ENCODE peak calls at places on chromosomes 2 and 18, in six cellular contexts. E is tibial nerve, U is A549, O is adrenal gland, L is K562, P is body of pancreas. N is an unnamed sample.

GRCh38 chr2:68737717-68738116 is 3.1 kb downstream of the ARHGAP25 start:
- DNase-seq in L (no peak), E (no peak), P (no peak), U (no peak), O (peak), N (no peak)

GRCh38 chr2:106523980-106524665 is 37.0 kb downstream of the CD8B2 start:
- DNase-seq in E (no peak), O (no peak), L (no peak), U (no peak), P (no peak), N (no peak)

GRCh38 chr2:118853647-118854367 is 6.4 kb upstream of the EN1 start:
- DNase-seq in U (no peak), P (no peak), E (no peak), L (no peak), O (no peak), N (no peak)

GRCh38 chr2:209146682-209147320 is 277.0 kb upstream of the MAP2 start:
- DNase-seq in L (no peak), U (no peak), E (no peak), O (peak), P (no peak), N (no peak)

GRCh38 chr2:63831176-63831575 is 10.5 kb upstream of the UGP2 start:
- DNase-seq in P (no peak), L (no peak), E (no peak), O (no peak), U (no peak), N (no peak)

GRCh38 chr2:85648619-85649018 is 19.4 kb downstream of the SFTPB start:
- DNase-seq in O (no peak), P (no peak), L (peak), E (no peak), U (peak), N (no peak)

GRCh38 chr2:145593991-145594702 is 1074.2 kb upstream of the ZEB2 start:
- DNase-seq in O (no peak), E (no peak), U (peak), P (no peak), L (peak), N (peak)

GRCh38 chr2:124753842-124754241 is 728.8 kb downstream of the CNTNAP5 start:
- DNase-seq in O (no peak), P (no peak), L (no peak), U (no peak), E (no peak), N (no peak)

GRCh38 chr2:194907569-194907968 is 749.5 kb upstream of the SLC39A10 start:
- DNase-seq in O (no peak), L (no peak), U (no peak), P (no peak), E (no peak), N (no peak)

GRCh38 chr2:16774980-16775963 is 109.6 kb upstream of the CYRIA start:
- DNase-seq in E (no peak), O (no peak), L (peak), P (no peak), U (peak), N (no peak)

GRCh38 chr2:134217316-134217715 is 36.6 kb upstream of the MGAT5 start:
- DNase-seq in O (no peak), E (no peak), L (no peak), P (no peak), U (no peak), N (no peak)

GRCh38 chr2:555164-555922 is 121.9 kb downstream of the TMEM18 start:
- DNase-seq in U (no peak), P (no peak), E (no peak), L (no peak), O (no peak), N (no peak)

GRCh38 chr18:36284671-36285295 is 12.7 kb upstream of the FHOD3 start:
- DNase-seq in L (peak), U (peak), O (peak), E (no peak), P (peak), N (no peak)

GRCh38 chr2:17271401-17271800 is 246.8 kb downstream of the RAD51AP2 start:
- DNase-seq in E (no peak), O (no peak), P (no peak), L (no peak), U (no peak), N (no peak)

GRCh38 chr18:8657050-8657820 is 48.0 kb downstream of the RAB12 start:
- DNase-seq in O (peak), E (no peak), P (no peak), L (no peak), U (no peak), N (no peak)

GRCh38 chr2:17257194-17257909 is 260.9 kb downstream of the RAD51AP2 start:
- DNase-seq in E (no peak), P (no peak), U (no peak), O (no peak), L (no peak), N (no peak)

GRCh38 chr18:9334351-9335254 is at the start of gene TWSG1:
- DNase-seq in O (peak), U (peak), P (peak), L (peak), E (peak), N (peak)

GRCh38 chr2:43199492-43200481 is 26.6 kb downstream of the ZFP36L2 start:
- DNase-seq in E (no peak), L (no peak), O (no peak), U (no peak), P (peak), N (no peak)

GRCh38 chr18:47265197-47265596 is 13.7 kb upstream of the SKOR2 start:
- DNase-seq in E (no peak), P (no peak), O (no peak), L (no peak), U (no peak), N (no peak)

GRCh38 chr2:46389417-46389916 is 89.9 kb upstream of the TMEM247 start:
- DNase-seq in E (no peak), L (no peak), O (no peak), U (no peak), P (no peak), N (peak)

GRCh38 chr2:53314718-53315117 is 452.9 kb upstream of the CHAC2 start:
- DNase-seq in O (no peak), P (no peak), U (no peak), E (no peak), L (no peak), N (no peak)

GRCh38 chr18:79625195-79625923 is 54.2 kb upstream of the CTDP1 start:
- DNase-seq in U (no peak), L (no peak), O (peak), E (no peak), P (peak), N (peak)

GRCh38 chr2:174985624-174986023 is 19.6 kb downstream of the CHN1 start:
- DNase-seq in P (no peak), O (no peak), E (no peak), L (peak), U (no peak), N (no peak)

GRCh38 chr2:164145093-164145987 is 409.5 kb upstream of the FIGN start:
- DNase-seq in E (no peak), O (no peak), L (no peak), U (no peak), P (no peak), N (no peak)

GRCh38 chr2:109209412-109209811 is 80.4 kb downstream of the SH3RF3 start:
- DNase-seq in P (no peak), U (peak), L (no peak), E (no peak), O (peak), N (no peak)

GRCh38 chr2:109396338-109397180 is 217.2 kb downstream of the SEPTIN10 start:
- DNase-seq in U (no peak), P (no peak), O (no peak), E (no peak), L (no peak), N (no peak)

GRCh38 chr18:48080546-48080945 is 150.1 kb upstream of the SMAD2 start:
- DNase-seq in L (no peak), O (peak), P (no peak), U (no peak), E (no peak), N (no peak)

GRCh38 chr2:219384872-219385271 is 2.8 kb downstream of the DNPEP start:
- DNase-seq in P (no peak), E (no peak), L (no peak), U (no peak), O (no peak), N (no peak)

GRCh38 chr2:217887841-217888665 is 114.7 kb downstream of the TNS1 start:
- DNase-seq in O (peak), P (peak), U (no peak), L (peak), E (no peak), N (peak)

GRCh38 chr18:63131106-63131943 is 188.2 kb downstream of the BCL2 start:
- DNase-seq in P (peak), O (peak), L (peak), U (peak), E (peak), N (no peak)

GRCh38 chr2:130327703-130328527 is 14.8 kb upstream of the IMP4 start:
- DNase-seq in P (no peak), O (no peak), U (no peak), L (no peak), E (no peak), N (no peak)

GRCh38 chr2:238697193-238698191 is 150.4 kb upstream of the TWIST2 start:
- DNase-seq in O (no peak), L (no peak), E (no peak), P (no peak), U (no peak), N (no peak)

GRCh38 chr2:70983506-70984227 is 5.2 kb downstream of the ANKRD53 start:
- DNase-seq in P (peak), L (no peak), U (no peak), E (no peak), O (no peak), N (no peak)

GRCh38 chr2:152387046-152387445 is 52.1 kb downstream of the FMNL2 start:
- DNase-seq in E (no peak), U (no peak), P (no peak), O (no peak), L (no peak), N (no peak)

GRCh38 chr2:149733936-149734685 is 146.5 kb upstream of the MMADHC start:
- DNase-seq in U (peak), O (peak), L (no peak), E (no peak), P (no peak), N (no peak)

GRCh38 chr2:32805104-32806095 is 141.4 kb upstream of the LTBP1 start:
- DNase-seq in L (peak), U (peak), P (no peak), E (no peak), O (no peak), N (no peak)
- H3K27ac ChIP-seq in L (no peak), U (peak), P (no peak), E (no peak), O (no peak), N (no peak)

DNA sequence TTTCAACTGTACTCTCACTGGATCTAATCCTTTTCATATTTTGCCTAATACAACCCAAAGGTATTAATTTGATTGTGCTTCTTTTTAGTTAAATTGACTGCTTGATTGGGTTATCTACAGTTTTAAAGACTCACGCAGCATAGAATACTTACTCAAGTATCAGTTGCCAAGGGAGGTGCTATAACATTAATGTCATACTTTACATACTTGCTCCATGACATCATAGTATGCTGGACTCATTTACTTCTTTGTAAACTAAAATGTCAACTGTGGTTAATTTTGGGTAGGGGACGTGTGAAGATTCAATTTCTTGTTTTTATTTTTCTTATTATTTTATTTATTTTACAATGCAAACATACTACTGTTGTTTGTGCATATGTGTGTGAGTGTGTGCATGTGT is 716.2 kb upstream of the VRK2 start:
- DNase-seq in U (no peak), P (no peak), L (no peak), O (no peak), E (no peak), N (no peak)
- TF ChIP-seq CTCF in U (no peak), P (no peak), L (no peak), O (no peak), E (no peak), N (no peak)

DNA sequence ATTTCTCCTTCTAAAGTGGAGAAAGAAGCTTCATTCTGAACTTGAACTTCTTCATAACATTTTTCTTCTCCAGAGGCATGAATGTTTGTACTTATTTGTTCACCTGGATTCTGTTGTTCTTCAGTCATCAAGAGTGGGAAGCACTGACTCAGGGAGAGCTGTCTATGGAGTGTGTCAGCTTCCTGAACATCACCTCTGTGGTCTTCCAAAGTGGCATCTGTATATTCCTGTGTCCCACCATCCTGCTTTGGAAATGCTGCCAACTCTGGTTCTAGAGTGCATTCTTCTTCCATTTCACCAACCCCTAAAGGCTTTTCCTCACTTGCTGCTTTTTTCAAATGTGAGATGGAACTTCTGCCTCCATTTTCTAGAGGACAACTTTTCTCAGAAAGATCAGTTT is 59.5 kb downstream of the TTN start:
- DNase-seq in P (no peak), L (no peak), E (no peak), U (no peak), O (no peak), N (no peak)
- TF ChIP-seq POLR2A in P (no peak), L (no peak), E (no peak), U (no peak), O (no peak), N (no peak)

GRCh38 chr2:200525882-200526651 is at the start of gene SGO2:
- DNase-seq in L (peak), O (peak), U (peak), P (peak), E (peak), N (peak)
- H3K27ac ChIP-seq in L (peak), O (peak), U (peak), P (peak), E (peak), N (peak)

GRCh38 chr2:181104512-181105121 is 124.2 kb downstream of the UBE2E3 start:
- DNase-seq in U (peak), P (no peak), O (peak), L (peak), E (no peak), N (no peak)
- TF ChIP-seq CTCF in U (peak), P (peak), O (peak), L (peak), E (peak), N (peak)

GRCh38 chr18:21741511-21742322 is 1.1 kb downstream of the MIB1 start:
- DNase-seq in U (peak), L (peak), E (no peak), P (peak), O (peak), N (peak)

GRCh38 chr18:21742323-21742687 is 1.7 kb downstream of the MIB1 start:
- DNase-seq in O (no peak), L (peak), P (no peak), U (no peak), E (no peak), N (no peak)

GRCh38 chr18:21740724-21741510 is at the start of gene MIB1:
- DNase-seq in E (no peak), U (no peak), L (peak), O (peak), P (peak), N (peak)

GRCh38 chr18:21739604-21740473 is 753 bp upstream of the MIB1 start:
- DNase-seq in U (no peak), L (peak), O (no peak), E (no peak), P (no peak), N (no peak)

DNA sequence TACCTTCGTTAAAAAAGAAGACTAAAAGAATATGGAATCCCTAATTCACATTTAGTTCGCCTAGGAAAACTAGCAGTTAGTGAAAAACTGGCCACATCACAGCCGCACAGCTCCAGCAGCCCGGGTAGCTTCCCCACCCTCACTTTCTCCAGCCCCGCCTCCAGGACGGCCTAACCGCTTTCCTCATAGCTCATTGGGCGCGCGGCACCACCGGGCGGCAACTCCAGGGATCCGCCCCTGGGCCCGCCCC is 193 bp upstream of the MIB1 start:
- DNase-seq in U (peak), L (peak), E (peak), O (peak), P (peak), N (peak)
- TF ChIP-seq POLR2A in U (no peak), L (peak), E (no peak), O (no peak), P (no peak), N (no peak)

GRCh38 chr2:167182403-167182802 is 294.1 kb downstream of the XIRP2 start:
- DNase-seq in U (no peak), O (no peak), L (no peak), E (no peak), P (no peak), N (no peak)
- H3K27ac ChIP-seq in U (no peak), O (no peak), L (no peak), E (no peak), P (no peak), N (no peak)

GRCh38 chr18:6044773-6045172 is 149.5 kb upstream of the TMEM200C start:
- DNase-seq in O (no peak), P (no peak), U (no peak), L (no peak), E (no peak), N (no peak)

GRCh38 chr18:6039055-6039454 is 143.7 kb upstream of the TMEM200C start:
- DNase-seq in E (no peak), L (no peak), O (no peak), P (no peak), U (no peak), N (no peak)

DNA sequence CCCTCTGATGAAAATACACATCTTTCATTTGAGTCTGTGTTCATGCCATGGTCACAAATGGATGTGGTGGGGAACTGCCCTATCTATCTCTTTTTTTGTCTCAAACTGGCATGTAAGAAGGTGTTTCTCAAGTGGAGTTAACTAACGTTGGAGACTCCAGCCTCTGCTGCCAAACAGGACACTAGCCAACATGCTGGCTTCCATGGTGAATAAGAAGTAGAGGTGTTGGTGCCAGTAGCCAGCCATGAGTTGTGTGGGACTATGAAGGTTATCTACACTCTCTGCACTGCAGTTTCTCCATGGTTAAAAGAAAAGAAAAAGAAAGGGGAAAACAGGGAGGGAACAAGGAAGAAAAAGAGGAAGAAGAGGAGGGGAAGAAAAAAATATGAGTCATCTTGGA is 149.0 kb upstream of the TMEM200C start:
- DNase-seq in L (no peak), O (no peak), P (no peak), U (no peak), E (no peak), N (no peak)
- TF ChIP-seq CTCF in L (no peak), O (no peak), P (no peak), U (no peak), E (no peak), N (no peak)

DNA sequence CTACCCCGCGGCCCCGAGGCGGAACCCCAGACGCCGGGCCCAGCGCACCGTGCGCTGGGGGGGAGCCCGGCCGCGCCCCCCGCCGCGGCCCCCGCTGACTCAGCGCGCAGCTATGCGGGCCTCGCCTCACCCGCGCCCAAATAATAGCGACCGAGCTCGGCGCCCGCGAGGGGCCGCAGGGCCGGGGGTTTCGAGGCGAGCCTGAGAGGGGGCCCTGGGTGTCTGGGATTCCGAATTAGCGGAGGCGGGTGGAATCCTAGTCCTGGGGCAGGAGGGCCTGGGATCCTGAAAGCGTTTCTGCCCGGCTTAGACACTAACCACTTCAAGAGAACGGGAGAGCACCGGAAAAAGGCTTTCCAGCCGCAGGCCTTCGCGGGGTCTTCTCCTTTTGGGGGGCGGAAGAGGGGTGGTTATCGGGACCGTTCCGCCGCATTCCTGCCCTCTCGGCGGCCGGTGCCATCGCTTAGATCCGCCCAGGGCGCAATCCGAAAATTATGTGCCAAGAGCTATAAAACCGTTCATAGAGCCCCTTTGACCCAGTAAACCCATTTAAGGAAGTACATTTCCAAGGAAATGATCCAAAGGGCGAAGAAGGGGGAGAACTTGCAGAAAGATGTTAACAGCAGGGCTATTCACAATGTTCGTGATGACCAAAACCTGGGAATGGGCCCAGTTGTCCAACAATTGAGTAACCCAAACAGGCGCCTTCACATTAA is 678 bp upstream of the ROCK2 start:
- DNase-seq in P (peak), O (peak), E (peak), U (peak), L (peak), N (peak)
- TF ChIP-seq POLR2A in P (peak), O (no peak), E (no peak), U (no peak), L (peak), N (no peak)

N was measured in heart left ventricle.